ENCODE peak calls at places on chromosomes 5 and 9, in five cellular contexts. S, K, V, Q and E are unnamed samples.

GRCh38 chr9:82382887-82383616 is 394.5 kb downstream of the SPATA31D1 start:
- DNase-seq in V (no peak), Q (no peak), K (no peak), S (no peak), E (no peak)

GRCh38 chr9:88005146-88005750 is 30.9 kb upstream of the CDK20 start:
- DNase-seq in V (no peak), K (no peak), Q (no peak), S (no peak), E (no peak)

GRCh38 chr9:116124472-116125040 is 29.0 kb upstream of the PAPPA start:
- DNase-seq in S (no peak), V (no peak), Q (no peak), K (no peak), E (no peak)

GRCh38 chr5:173911623-173912022 is 23.5 kb downstream of the CPEB4 start:
- DNase-seq in V (no peak), Q (no peak), K (no peak), S (no peak), E (peak)

GRCh38 chr5:149651686-149652085 is 70.4 kb downstream of the ARHGEF37 start:
- DNase-seq in Q (no peak), S (no peak), K (no peak), V (no peak), E (no peak)

GRCh38 chr5:125357660-125358059 is 611.2 kb upstream of the ZNF608 start:
- DNase-seq in S (no peak), K (no peak), Q (no peak), V (no peak), E (no peak)

GRCh38 chr5:6713274-6714181 is at the start of gene TENT4A:
- DNase-seq in S (no peak), K (peak), V (no peak), Q (peak), E (peak)

GRCh38 chr9:72807765-72808445 is 144.9 kb downstream of the ALDH1A1 start:
- DNase-seq in K (no peak), S (no peak), Q (no peak), V (peak), E (no peak)

GRCh38 chr9:127177682-127178265 is 55.3 kb upstream of the ANGPTL2 start:
- DNase-seq in Q (no peak), V (peak), K (no peak), S (no peak), E (no peak)

GRCh38 chr5:91146905-91147600 is 236.1 kb downstream of the ARRDC3 start:
- DNase-seq in K (no peak), V (no peak), Q (no peak), S (no peak), E (no peak)

GRCh38 chr5:17813214-17813613 is 179.0 kb downstream of the TAF11L14 start:
- DNase-seq in Q (no peak), S (no peak), V (no peak), K (no peak), E (no peak)

GRCh38 chr5:59187772-59188347 is 605.0 kb downstream of the RAB3C start:
- DNase-seq in V (no peak), Q (no peak), S (no peak), K (no peak), E (no peak)

GRCh38 chr5:175195698-175196656 is 248.0 kb downstream of the DRD1 start:
- DNase-seq in V (peak), K (no peak), Q (no peak), S (no peak), E (peak)

GRCh38 chr5:102955463-102955862 is 164.5 kb downstream of the GIN1 start:
- DNase-seq in S (no peak), Q (no peak), V (no peak), K (no peak), E (no peak)

GRCh38 chr9:15438891-15439290 is 16.2 kb downstream of the SNAPC3 start:
- DNase-seq in Q (no peak), K (no peak), V (no peak), S (no peak), E (no peak)

GRCh38 chr9:38277601-38278200 is 114.8 kb upstream of the ALDH1B1 start:
- DNase-seq in Q (no peak), S (no peak), V (no peak), K (no peak), E (no peak)

GRCh38 chr9:32820322-32820721 is 37.0 kb downstream of the TMEM215 start:
- DNase-seq in Q (no peak), V (no peak), S (no peak), K (no peak), E (no peak)

GRCh38 chr5:135887447-135887864 is 8.2 kb downstream of the IL9 start:
- DNase-seq in S (peak), K (peak), V (peak), Q (peak), E (peak)

GRCh38 chr5:149323235-149324205 is 21.8 kb upstream of the GRPEL2 start:
- DNase-seq in K (no peak), V (no peak), S (no peak), Q (no peak), E (no peak)

GRCh38 chr5:113040672-113041071 is 64.1 kb downstream of the DCP2 start:
- DNase-seq in S (no peak), Q (no peak), V (no peak), K (no peak), E (no peak)

GRCh38 chr9:21102311-21102710 is 24.6 kb upstream of the IFNB1 start:
- DNase-seq in V (no peak), Q (no peak), S (no peak), K (no peak), E (no peak)

GRCh38 chr9:19410594-19410993 is 1.8 kb downstream of the ACER2 start:
- DNase-seq in Q (no peak), V (no peak), S (no peak), K (no peak), E (no peak)

GRCh38 chr5:159096555-159097460 is 2.9 kb downstream of the EBF1 start:
- DNase-seq in Q (peak), S (no peak), K (no peak), V (peak), E (peak)

GRCh38 chr9:69919461-69920061 is 98.9 kb downstream of the CFAP95 start:
- DNase-seq in Q (peak), S (no peak), V (no peak), K (no peak), E (peak)

GRCh38 chr9:34961574-34962480 is 3.7 kb downstream of the PHF24 start:
- DNase-seq in K (no peak), Q (no peak), V (no peak), S (no peak), E (no peak)

GRCh38 chr5:60439552-60439951 is 260.4 kb downstream of the DEPDC1B start:
- DNase-seq in K (no peak), Q (no peak), S (no peak), V (no peak), E (no peak)

GRCh38 chr5:80867233-80867632 is 92.9 kb upstream of the RASGRF2 start:
- DNase-seq in S (no peak), Q (no peak), V (no peak), K (no peak), E (no peak)

GRCh38 chr5:37838152-37838932 is 1.5 kb downstream of the GDNF start:
- DNase-seq in V (peak), S (peak), K (no peak), Q (peak), E (peak)
- TF ChIP-seq CTCF in V (no peak), S (no peak), K (no peak), Q (peak), E (no peak)

GRCh38 chr5:33565304-33565703 is 124.5 kb downstream of the TARS1 start:
- DNase-seq in Q (no peak), V (no peak), S (no peak), K (peak), E (no peak)
- TF ChIP-seq CTCF in Q (no peak), V (no peak), S (no peak), K (no peak), E (no peak)

DNA sequence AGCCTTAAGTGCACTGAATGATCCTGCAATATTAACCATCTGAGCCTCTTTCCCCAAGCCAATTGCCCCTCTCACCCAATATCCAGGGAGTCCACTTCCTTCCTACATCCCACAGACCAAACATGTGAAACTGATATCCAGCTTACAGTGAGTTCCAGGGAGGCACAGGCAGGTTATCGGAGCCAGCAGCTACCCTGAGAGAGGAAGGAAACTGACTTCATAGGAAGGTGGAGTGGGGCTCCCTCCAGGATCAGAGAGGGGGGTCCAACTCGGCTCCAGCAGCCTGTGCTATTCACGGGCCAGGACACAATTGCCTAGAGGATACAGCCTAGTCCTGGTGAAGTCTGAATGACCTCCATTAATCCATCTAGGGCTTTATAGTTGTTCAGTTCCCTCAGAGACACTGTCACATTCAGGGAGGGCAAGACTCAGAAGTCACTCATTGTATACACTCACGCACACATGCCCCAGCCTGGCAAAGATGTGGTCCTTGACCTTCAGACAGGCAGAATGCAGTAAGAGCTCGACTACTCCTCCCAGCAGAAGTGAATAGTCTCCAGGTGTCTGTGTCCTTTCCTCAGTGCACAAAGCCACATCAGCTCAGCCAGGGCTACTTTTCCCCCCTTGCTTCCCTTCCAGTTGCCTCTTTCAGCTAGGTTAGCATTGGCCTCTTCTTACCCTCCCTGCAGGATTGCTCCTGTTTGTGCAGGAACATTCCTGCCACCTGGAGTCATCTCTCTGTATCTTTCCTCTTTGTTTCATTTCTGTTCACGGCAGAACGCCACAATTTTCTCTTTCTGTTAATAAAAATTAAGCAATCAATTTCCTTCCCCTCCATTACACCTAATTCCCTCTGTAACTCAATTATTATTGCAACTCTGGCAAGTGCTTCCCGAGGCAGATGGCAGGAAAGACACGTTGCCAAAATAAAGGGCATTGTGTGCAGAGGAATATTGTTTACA is 501.7 kb downstream of the ARHGEF28 start:
- DNase-seq in K (no peak), S (no peak), V (no peak), Q (no peak), E (no peak)
- TF ChIP-seq CTCF in K (peak), S (peak), V (no peak), Q (no peak), E (no peak)

GRCh38 chr9:134585746-134586706 is 55.6 kb upstream of the COL5A1 start:
- DNase-seq in V (no peak), Q (no peak), S (no peak), K (no peak), E (no peak)
- TF ChIP-seq CTCF in V (no peak), Q (no peak), S (no peak), K (no peak), E (no peak)

DNA sequence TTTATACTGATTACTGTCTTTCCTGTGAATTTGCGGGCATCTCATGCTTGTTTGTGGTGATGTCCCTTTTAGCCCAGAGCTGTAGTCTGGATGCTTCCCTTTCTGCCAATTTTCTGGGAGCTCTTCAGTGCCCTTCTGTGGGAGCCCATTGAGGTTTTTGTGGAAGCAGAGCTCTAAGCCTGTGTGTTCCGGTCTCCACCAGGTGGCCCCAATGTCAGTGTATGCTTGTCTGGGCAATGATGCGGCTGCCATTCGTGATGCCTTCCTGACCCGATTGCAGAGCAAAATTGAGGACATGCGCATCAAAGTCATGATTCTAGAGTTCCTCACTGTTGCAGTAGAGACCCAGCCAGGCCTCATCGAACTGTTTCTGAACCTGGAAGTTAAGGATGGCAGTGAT is 35.1 kb downstream of the SH3GLB2 start:
- DNase-seq in K (no peak), S (no peak), V (peak), Q (no peak), E (no peak)
- TF ChIP-seq CTCF in K (peak), S (peak), V (no peak), Q (peak), E (no peak)